ENCODE peak calls at places on chromosomes 5 and 9, in seven cellular contexts. One of them, this sample, is unnamed.

GRCh38 chr9:138022121-138022741 is 144.6 kb downstream of the CACNA1B start:
- DNase-seq in astrocyte of the spinal cord: no peak
- DNase-seq in GM03348: peak
- DNase-seq in endodermal cell: peak
- DNase-seq in activated CD8-positive, alpha-beta T cell treated with anti-CD3 and anti-CD28 coated beads for 36 hours: peak
- DNase-seq in AG08395: no peak
- DNase-seq in stimulated activated CD4-positive, alpha-beta T cell treated with anti-CD3 and anti-CD28 coated beads, Interleukin-2, amount 100 ng/mL, for 48 hours: no peak
- DNase-seq in this sample: no peak

GRCh38 chr5:173671121-173671949 is 54.9 kb upstream of the BOD1 start:
- DNase-seq in activated CD8-positive, alpha-beta T cell treated with anti-CD3 and anti-CD28 coated beads for 36 hours: no peak
- DNase-seq in endodermal cell: no peak
- DNase-seq in stimulated activated CD4-positive, alpha-beta T cell treated with anti-CD3 and anti-CD28 coated beads, Interleukin-2, amount 100 ng/mL, for 48 hours: no peak
- DNase-seq in astrocyte of the spinal cord: no peak
- DNase-seq in AG08395: peak
- DNase-seq in GM03348: peak
- DNase-seq in this sample: no peak

GRCh38 chr5:32683125-32683524 is 28.0 kb upstream of the NPR3 start:
- DNase-seq in AG08395: no peak
- DNase-seq in activated CD8-positive, alpha-beta T cell treated with anti-CD3 and anti-CD28 coated beads for 36 hours: no peak
- DNase-seq in astrocyte of the spinal cord: no peak
- DNase-seq in GM03348: no peak
- DNase-seq in stimulated activated CD4-positive, alpha-beta T cell treated with anti-CD3 and anti-CD28 coated beads, Interleukin-2, amount 100 ng/mL, for 48 hours: no peak
- DNase-seq in endodermal cell: no peak
- DNase-seq in this sample: no peak

GRCh38 chr5:62460578-62460983 is 48.0 kb downstream of the IPO11 start:
- DNase-seq in AG08395: peak
- DNase-seq in astrocyte of the spinal cord: peak
- DNase-seq in endodermal cell: no peak
- DNase-seq in stimulated activated CD4-positive, alpha-beta T cell treated with anti-CD3 and anti-CD28 coated beads, Interleukin-2, amount 100 ng/mL, for 48 hours: no peak
- DNase-seq in activated CD8-positive, alpha-beta T cell treated with anti-CD3 and anti-CD28 coated beads for 36 hours: no peak
- DNase-seq in GM03348: peak
- DNase-seq in this sample: no peak

GRCh38 chr9:134641173-134641985 is at the start of gene COL5A1:
- DNase-seq in activated CD8-positive, alpha-beta T cell treated with anti-CD3 and anti-CD28 coated beads for 36 hours: peak
- DNase-seq in AG08395: peak
- DNase-seq in astrocyte of the spinal cord: peak
- DNase-seq in stimulated activated CD4-positive, alpha-beta T cell treated with anti-CD3 and anti-CD28 coated beads, Interleukin-2, amount 100 ng/mL, for 48 hours: peak
- DNase-seq in endodermal cell: peak
- DNase-seq in GM03348: peak
- DNase-seq in this sample: peak

GRCh38 chr5:96226941-96227552 is 206.0 kb downstream of the PCSK1 start:
- DNase-seq in endodermal cell: no peak
- DNase-seq in GM03348: peak
- DNase-seq in astrocyte of the spinal cord: peak
- DNase-seq in stimulated activated CD4-positive, alpha-beta T cell treated with anti-CD3 and anti-CD28 coated beads, Interleukin-2, amount 100 ng/mL, for 48 hours: no peak
- DNase-seq in activated CD8-positive, alpha-beta T cell treated with anti-CD3 and anti-CD28 coated beads for 36 hours: no peak
- DNase-seq in AG08395: peak
- DNase-seq in this sample: no peak

GRCh38 chr5:103346162-103346748 is 87.7 kb downstream of the MACIR start:
- DNase-seq in endodermal cell: peak
- DNase-seq in astrocyte of the spinal cord: no peak
- DNase-seq in AG08395: no peak
- DNase-seq in GM03348: no peak
- DNase-seq in stimulated activated CD4-positive, alpha-beta T cell treated with anti-CD3 and anti-CD28 coated beads, Interleukin-2, amount 100 ng/mL, for 48 hours: no peak
- DNase-seq in activated CD8-positive, alpha-beta T cell treated with anti-CD3 and anti-CD28 coated beads for 36 hours: no peak
- DNase-seq in this sample: no peak

GRCh38 chr5:122129332-122129731 is at the start of gene ZNF474:
- DNase-seq in stimulated activated CD4-positive, alpha-beta T cell treated with anti-CD3 and anti-CD28 coated beads, Interleukin-2, amount 100 ng/mL, for 48 hours: no peak
- DNase-seq in AG08395: peak
- DNase-seq in endodermal cell: peak
- DNase-seq in astrocyte of the spinal cord: peak
- DNase-seq in GM03348: peak
- DNase-seq in activated CD8-positive, alpha-beta T cell treated with anti-CD3 and anti-CD28 coated beads for 36 hours: no peak
- DNase-seq in this sample: no peak

GRCh38 chr5:113776832-113777525 is 263.5 kb downstream of the YTHDC2 start:
- DNase-seq in astrocyte of the spinal cord: peak
- DNase-seq in stimulated activated CD4-positive, alpha-beta T cell treated with anti-CD3 and anti-CD28 coated beads, Interleukin-2, amount 100 ng/mL, for 48 hours: no peak
- DNase-seq in AG08395: no peak
- DNase-seq in endodermal cell: no peak
- DNase-seq in activated CD8-positive, alpha-beta T cell treated with anti-CD3 and anti-CD28 coated beads for 36 hours: no peak
- DNase-seq in GM03348: no peak
- DNase-seq in this sample: no peak

GRCh38 chr5:57538341-57538955 is 55.8 kb upstream of the ACTBL2 start:
- DNase-seq in activated CD8-positive, alpha-beta T cell treated with anti-CD3 and anti-CD28 coated beads for 36 hours: no peak
- DNase-seq in GM03348: peak
- DNase-seq in AG08395: peak
- DNase-seq in astrocyte of the spinal cord: peak
- DNase-seq in stimulated activated CD4-positive, alpha-beta T cell treated with anti-CD3 and anti-CD28 coated beads, Interleukin-2, amount 100 ng/mL, for 48 hours: no peak
- DNase-seq in endodermal cell: no peak
- DNase-seq in this sample: no peak

GRCh38 chr5:181173027-181173419 is 25.6 kb downstream of the OR2V2 start:
- DNase-seq in stimulated activated CD4-positive, alpha-beta T cell treated with anti-CD3 and anti-CD28 coated beads, Interleukin-2, amount 100 ng/mL, for 48 hours: peak
- DNase-seq in activated CD8-positive, alpha-beta T cell treated with anti-CD3 and anti-CD28 coated beads for 36 hours: peak
- DNase-seq in astrocyte of the spinal cord: no peak
- DNase-seq in endodermal cell: no peak
- DNase-seq in GM03348: no peak
- DNase-seq in AG08395: no peak
- DNase-seq in this sample: no peak

GRCh38 chr5:156722358-156722757 is 127.7 kb upstream of the PPP1R2B start:
- DNase-seq in AG08395: no peak
- DNase-seq in activated CD8-positive, alpha-beta T cell treated with anti-CD3 and anti-CD28 coated beads for 36 hours: no peak
- DNase-seq in stimulated activated CD4-positive, alpha-beta T cell treated with anti-CD3 and anti-CD28 coated beads, Interleukin-2, amount 100 ng/mL, for 48 hours: no peak
- DNase-seq in endodermal cell: no peak
- DNase-seq in astrocyte of the spinal cord: no peak
- DNase-seq in GM03348: no peak
- DNase-seq in this sample: no peak

GRCh38 chr5:155125696-155126095 is 112.1 kb downstream of the KIF4B start:
- DNase-seq in AG08395: no peak
- DNase-seq in astrocyte of the spinal cord: no peak
- DNase-seq in activated CD8-positive, alpha-beta T cell treated with anti-CD3 and anti-CD28 coated beads for 36 hours: no peak
- DNase-seq in GM03348: no peak
- DNase-seq in stimulated activated CD4-positive, alpha-beta T cell treated with anti-CD3 and anti-CD28 coated beads, Interleukin-2, amount 100 ng/mL, for 48 hours: no peak
- DNase-seq in endodermal cell: peak
- DNase-seq in this sample: no peak

GRCh38 chr5:9156282-9156681 is 389.6 kb downstream of the SEMA5A start:
- DNase-seq in activated CD8-positive, alpha-beta T cell treated with anti-CD3 and anti-CD28 coated beads for 36 hours: peak
- DNase-seq in endodermal cell: peak
- DNase-seq in AG08395: peak
- DNase-seq in stimulated activated CD4-positive, alpha-beta T cell treated with anti-CD3 and anti-CD28 coated beads, Interleukin-2, amount 100 ng/mL, for 48 hours: no peak
- DNase-seq in GM03348: peak
- DNase-seq in astrocyte of the spinal cord: peak
- DNase-seq in this sample: peak

GRCh38 chr5:176870110-176870591 is 29.0 kb downstream of the HK3 start:
- DNase-seq in GM03348: peak
- DNase-seq in AG08395: peak
- DNase-seq in astrocyte of the spinal cord: peak
- DNase-seq in stimulated activated CD4-positive, alpha-beta T cell treated with anti-CD3 and anti-CD28 coated beads, Interleukin-2, amount 100 ng/mL, for 48 hours: no peak
- DNase-seq in endodermal cell: peak
- DNase-seq in activated CD8-positive, alpha-beta T cell treated with anti-CD3 and anti-CD28 coated beads for 36 hours: no peak
- DNase-seq in this sample: no peak

GRCh38 chr5:172319708-172320441 is 36.3 kb upstream of the UBTD2 start:
- DNase-seq in AG08395: no peak
- DNase-seq in astrocyte of the spinal cord: no peak
- DNase-seq in endodermal cell: peak
- DNase-seq in activated CD8-positive, alpha-beta T cell treated with anti-CD3 and anti-CD28 coated beads for 36 hours: no peak
- DNase-seq in GM03348: peak
- DNase-seq in stimulated activated CD4-positive, alpha-beta T cell treated with anti-CD3 and anti-CD28 coated beads, Interleukin-2, amount 100 ng/mL, for 48 hours: no peak
- DNase-seq in this sample: no peak

GRCh38 chr5:120706877-120707276 is 242.8 kb downstream of the PRR16 start:
- DNase-seq in endodermal cell: no peak
- DNase-seq in stimulated activated CD4-positive, alpha-beta T cell treated with anti-CD3 and anti-CD28 coated beads, Interleukin-2, amount 100 ng/mL, for 48 hours: no peak
- DNase-seq in astrocyte of the spinal cord: no peak
- DNase-seq in activated CD8-positive, alpha-beta T cell treated with anti-CD3 and anti-CD28 coated beads for 36 hours: no peak
- DNase-seq in AG08395: no peak
- DNase-seq in GM03348: no peak
- DNase-seq in this sample: no peak

GRCh38 chr9:127803507-127804352 is 1.0 kb downstream of the FPGS start:
- DNase-seq in endodermal cell: no peak
- DNase-seq in activated CD8-positive, alpha-beta T cell treated with anti-CD3 and anti-CD28 coated beads for 36 hours: peak
- DNase-seq in stimulated activated CD4-positive, alpha-beta T cell treated with anti-CD3 and anti-CD28 coated beads, Interleukin-2, amount 100 ng/mL, for 48 hours: no peak
- DNase-seq in astrocyte of the spinal cord: peak
- DNase-seq in GM03348: peak
- DNase-seq in AG08395: peak
- DNase-seq in this sample: peak

GRCh38 chr9:124279531-124280175 is 21.9 kb downstream of the NEK6 start:
- DNase-seq in astrocyte of the spinal cord: no peak
- DNase-seq in GM03348: no peak
- DNase-seq in activated CD8-positive, alpha-beta T cell treated with anti-CD3 and anti-CD28 coated beads for 36 hours: no peak
- DNase-seq in AG08395: peak
- DNase-seq in endodermal cell: no peak
- DNase-seq in stimulated activated CD4-positive, alpha-beta T cell treated with anti-CD3 and anti-CD28 coated beads, Interleukin-2, amount 100 ng/mL, for 48 hours: no peak
- DNase-seq in this sample: no peak

GRCh38 chr9:129932303-129933151 is 97.3 kb downstream of the USP20 start:
- DNase-seq in activated CD8-positive, alpha-beta T cell treated with anti-CD3 and anti-CD28 coated beads for 36 hours: no peak
- DNase-seq in astrocyte of the spinal cord: no peak
- DNase-seq in endodermal cell: peak
- DNase-seq in stimulated activated CD4-positive, alpha-beta T cell treated with anti-CD3 and anti-CD28 coated beads, Interleukin-2, amount 100 ng/mL, for 48 hours: no peak
- DNase-seq in AG08395: no peak
- DNase-seq in GM03348: peak
- DNase-seq in this sample: no peak

GRCh38 chr9:116070256-116070914 is 83.2 kb upstream of the PAPPA start:
- DNase-seq in stimulated activated CD4-positive, alpha-beta T cell treated with anti-CD3 and anti-CD28 coated beads, Interleukin-2, amount 100 ng/mL, for 48 hours: no peak
- DNase-seq in AG08395: peak
- DNase-seq in endodermal cell: no peak
- DNase-seq in GM03348: no peak
- DNase-seq in astrocyte of the spinal cord: no peak
- DNase-seq in activated CD8-positive, alpha-beta T cell treated with anti-CD3 and anti-CD28 coated beads for 36 hours: no peak
- DNase-seq in this sample: no peak

GRCh38 chr5:72767289-72768010 is 49.0 kb upstream of the TNPO1 start:
- DNase-seq in AG08395: no peak
- DNase-seq in activated CD8-positive, alpha-beta T cell treated with anti-CD3 and anti-CD28 coated beads for 36 hours: no peak
- DNase-seq in GM03348: no peak
- DNase-seq in endodermal cell: peak
- DNase-seq in stimulated activated CD4-positive, alpha-beta T cell treated with anti-CD3 and anti-CD28 coated beads, Interleukin-2, amount 100 ng/mL, for 48 hours: no peak
- DNase-seq in astrocyte of the spinal cord: peak
- DNase-seq in this sample: no peak

GRCh38 chr9:128808543-128808942 is 9.8 kb upstream of the ENDOG start:
- DNase-seq in activated CD8-positive, alpha-beta T cell treated with anti-CD3 and anti-CD28 coated beads for 36 hours: no peak
- DNase-seq in endodermal cell: no peak
- DNase-seq in stimulated activated CD4-positive, alpha-beta T cell treated with anti-CD3 and anti-CD28 coated beads, Interleukin-2, amount 100 ng/mL, for 48 hours: no peak
- DNase-seq in GM03348: no peak
- DNase-seq in AG08395: no peak
- DNase-seq in astrocyte of the spinal cord: no peak
- DNase-seq in this sample: no peak

GRCh38 chr9:22279621-22280020 is 167.0 kb upstream of the DMRTA1 start:
- DNase-seq in activated CD8-positive, alpha-beta T cell treated with anti-CD3 and anti-CD28 coated beads for 36 hours: no peak
- DNase-seq in stimulated activated CD4-positive, alpha-beta T cell treated with anti-CD3 and anti-CD28 coated beads, Interleukin-2, amount 100 ng/mL, for 48 hours: no peak
- DNase-seq in AG08395: no peak
- DNase-seq in astrocyte of the spinal cord: no peak
- DNase-seq in GM03348: no peak
- DNase-seq in endodermal cell: no peak
- DNase-seq in this sample: no peak

GRCh38 chr5:113421643-113422132 is 13.1 kb downstream of the TSSK1B start:
- DNase-seq in stimulated activated CD4-positive, alpha-beta T cell treated with anti-CD3 and anti-CD28 coated beads, Interleukin-2, amount 100 ng/mL, for 48 hours: no peak
- DNase-seq in activated CD8-positive, alpha-beta T cell treated with anti-CD3 and anti-CD28 coated beads for 36 hours: no peak
- DNase-seq in GM03348: no peak
- DNase-seq in endodermal cell: no peak
- DNase-seq in astrocyte of the spinal cord: no peak
- DNase-seq in AG08395: no peak
- DNase-seq in this sample: no peak

GRCh38 chr5:74040065-74040551 is 414.1 kb downstream of the ARHGEF28 start:
- DNase-seq in stimulated activated CD4-positive, alpha-beta T cell treated with anti-CD3 and anti-CD28 coated beads, Interleukin-2, amount 100 ng/mL, for 48 hours: no peak
- DNase-seq in astrocyte of the spinal cord: peak
- DNase-seq in GM03348: peak
- DNase-seq in AG08395: peak
- DNase-seq in endodermal cell: no peak
- DNase-seq in activated CD8-positive, alpha-beta T cell treated with anti-CD3 and anti-CD28 coated beads for 36 hours: no peak
- DNase-seq in this sample: no peak

GRCh38 chr9:79263666-79264460 is 307.9 kb upstream of the TLE4 start:
- DNase-seq in stimulated activated CD4-positive, alpha-beta T cell treated with anti-CD3 and anti-CD28 coated beads, Interleukin-2, amount 100 ng/mL, for 48 hours: no peak
- DNase-seq in GM03348: peak
- DNase-seq in AG08395: peak
- DNase-seq in activated CD8-positive, alpha-beta T cell treated with anti-CD3 and anti-CD28 coated beads for 36 hours: no peak
- DNase-seq in endodermal cell: no peak
- DNase-seq in astrocyte of the spinal cord: peak
- DNase-seq in this sample: no peak

GRCh38 chr9:17578911-17579793 is at the start of gene SH3GL2:
- DNase-seq in GM03348: peak
- DNase-seq in stimulated activated CD4-positive, alpha-beta T cell treated with anti-CD3 and anti-CD28 coated beads, Interleukin-2, amount 100 ng/mL, for 48 hours: peak
- DNase-seq in activated CD8-positive, alpha-beta T cell treated with anti-CD3 and anti-CD28 coated beads for 36 hours: peak
- DNase-seq in AG08395: no peak
- DNase-seq in endodermal cell: peak
- DNase-seq in astrocyte of the spinal cord: peak
- DNase-seq in this sample: no peak

GRCh38 chr5:168165221-168165965 is 126.1 kb upstream of the WWC1 start:
- DNase-seq in GM03348: no peak
- DNase-seq in activated CD8-positive, alpha-beta T cell treated with anti-CD3 and anti-CD28 coated beads for 36 hours: no peak
- DNase-seq in astrocyte of the spinal cord: peak
- DNase-seq in AG08395: no peak
- DNase-seq in endodermal cell: peak
- DNase-seq in stimulated activated CD4-positive, alpha-beta T cell treated with anti-CD3 and anti-CD28 coated beads, Interleukin-2, amount 100 ng/mL, for 48 hours: no peak
- DNase-seq in this sample: no peak

GRCh38 chr9:26955222-26955903 is 849 bp upstream of the IFT74 start:
- DNase-seq in stimulated activated CD4-positive, alpha-beta T cell treated with anti-CD3 and anti-CD28 coated beads, Interleukin-2, amount 100 ng/mL, for 48 hours: no peak
- DNase-seq in GM03348: peak
- DNase-seq in astrocyte of the spinal cord: no peak
- DNase-seq in AG08395: peak
- DNase-seq in endodermal cell: no peak
- DNase-seq in activated CD8-positive, alpha-beta T cell treated with anti-CD3 and anti-CD28 coated beads for 36 hours: no peak
- DNase-seq in this sample: no peak

GRCh38 chr9:90169490-90169889 is 473.1 kb downstream of the DIRAS2 start:
- DNase-seq in stimulated activated CD4-positive, alpha-beta T cell treated with anti-CD3 and anti-CD28 coated beads, Interleukin-2, amount 100 ng/mL, for 48 hours: no peak
- DNase-seq in astrocyte of the spinal cord: no peak
- DNase-seq in endodermal cell: no peak
- DNase-seq in AG08395: no peak
- DNase-seq in GM03348: no peak
- DNase-seq in activated CD8-positive, alpha-beta T cell treated with anti-CD3 and anti-CD28 coated beads for 36 hours: no peak
- DNase-seq in this sample: no peak

GRCh38 chr9:129330711-129331279 is 152.7 kb upstream of the IER5L start:
- DNase-seq in endodermal cell: peak
- DNase-seq in stimulated activated CD4-positive, alpha-beta T cell treated with anti-CD3 and anti-CD28 coated beads, Interleukin-2, amount 100 ng/mL, for 48 hours: no peak
- DNase-seq in activated CD8-positive, alpha-beta T cell treated with anti-CD3 and anti-CD28 coated beads for 36 hours: peak
- DNase-seq in GM03348: no peak
- DNase-seq in astrocyte of the spinal cord: no peak
- DNase-seq in AG08395: no peak
- DNase-seq in this sample: no peak

GRCh38 chr5:44747396-44747795 is 61.4 kb upstream of the MRPS30 start:
- DNase-seq in activated CD8-positive, alpha-beta T cell treated with anti-CD3 and anti-CD28 coated beads for 36 hours: no peak
- DNase-seq in astrocyte of the spinal cord: no peak
- DNase-seq in GM03348: no peak
- DNase-seq in endodermal cell: no peak
- DNase-seq in AG08395: no peak
- DNase-seq in stimulated activated CD4-positive, alpha-beta T cell treated with anti-CD3 and anti-CD28 coated beads, Interleukin-2, amount 100 ng/mL, for 48 hours: no peak
- DNase-seq in this sample: no peak

GRCh38 chr9:92035146-92035545 is 80.1 kb downstream of the SPTLC1 start:
- DNase-seq in endodermal cell: no peak
- DNase-seq in stimulated activated CD4-positive, alpha-beta T cell treated with anti-CD3 and anti-CD28 coated beads, Interleukin-2, amount 100 ng/mL, for 48 hours: no peak
- DNase-seq in GM03348: no peak
- DNase-seq in AG08395: no peak
- DNase-seq in astrocyte of the spinal cord: peak
- DNase-seq in activated CD8-positive, alpha-beta T cell treated with anti-CD3 and anti-CD28 coated beads for 36 hours: no peak
- DNase-seq in this sample: no peak

GRCh38 chr9:87894998-87895625 is 12.4 kb downstream of the SPATA31E1 start:
- DNase-seq in GM03348: no peak
- DNase-seq in endodermal cell: peak
- DNase-seq in stimulated activated CD4-positive, alpha-beta T cell treated with anti-CD3 and anti-CD28 coated beads, Interleukin-2, amount 100 ng/mL, for 48 hours: no peak
- DNase-seq in astrocyte of the spinal cord: no peak
- DNase-seq in AG08395: peak
- DNase-seq in activated CD8-positive, alpha-beta T cell treated with anti-CD3 and anti-CD28 coated beads for 36 hours: no peak
- DNase-seq in this sample: no peak

GRCh38 chr5:107705390-107706014 is 34.8 kb upstream of the EFNA5 start:
- DNase-seq in AG08395: peak
- DNase-seq in stimulated activated CD4-positive, alpha-beta T cell treated with anti-CD3 and anti-CD28 coated beads, Interleukin-2, amount 100 ng/mL, for 48 hours: no peak
- DNase-seq in endodermal cell: no peak
- DNase-seq in GM03348: peak
- DNase-seq in astrocyte of the spinal cord: peak
- DNase-seq in activated CD8-positive, alpha-beta T cell treated with anti-CD3 and anti-CD28 coated beads for 36 hours: no peak
- DNase-seq in this sample: no peak

GRCh38 chr5:122842016-122842580 is 3.3 kb upstream of the SNX24 start:
- DNase-seq in stimulated activated CD4-positive, alpha-beta T cell treated with anti-CD3 and anti-CD28 coated beads, Interleukin-2, amount 100 ng/mL, for 48 hours: no peak
- DNase-seq in astrocyte of the spinal cord: no peak
- DNase-seq in AG08395: no peak
- DNase-seq in endodermal cell: no peak
- DNase-seq in activated CD8-positive, alpha-beta T cell treated with anti-CD3 and anti-CD28 coated beads for 36 hours: no peak
- DNase-seq in GM03348: no peak
- DNase-seq in this sample: no peak

GRCh38 chr5:33890633-33891032 is 1.2 kb downstream of the ADAMTS12 start:
- DNase-seq in activated CD8-positive, alpha-beta T cell treated with anti-CD3 and anti-CD28 coated beads for 36 hours: no peak
- DNase-seq in endodermal cell: peak
- DNase-seq in stimulated activated CD4-positive, alpha-beta T cell treated with anti-CD3 and anti-CD28 coated beads, Interleukin-2, amount 100 ng/mL, for 48 hours: no peak
- DNase-seq in astrocyte of the spinal cord: peak
- DNase-seq in AG08395: peak
- DNase-seq in GM03348: peak
- DNase-seq in this sample: no peak